ENCODE peak calls at places on chromosomes 11 and 22, in five cellular contexts. W is K562, C is WTC11, K is GM12878, V is H1. Y is an unnamed sample.

GRCh38 chr22:46813816-46814597 is 51.6 kb downstream of the TBC1D22A start:
- DNase-seq in K (no peak), C (no peak), W (no peak), V (no peak), Y (no peak)

GRCh38 chr11:18715476-18715875 is 10.5 kb downstream of the IGSF22 start:
- DNase-seq in V (no peak), K (no peak), W (no peak), C (no peak), Y (no peak)

GRCh38 chr22:30612789-30613188 is 5.8 kb downstream of the TCN2 start:
- DNase-seq in C (peak), V (no peak), K (no peak), W (no peak), Y (peak)

GRCh38 chr22:46069518-46070214 is 80.7 kb upstream of the PPARA start:
- DNase-seq in W (no peak), K (no peak), C (no peak), V (no peak), Y (no peak)

GRCh38 chr11:96752221-96752620 is 362.4 kb downstream of the JRKL start:
- DNase-seq in W (no peak), C (no peak), K (no peak), V (no peak), Y (no peak)

GRCh38 chr11:43010042-43010441 is 301.8 kb upstream of the API5 start:
- DNase-seq in K (no peak), W (no peak), C (no peak), V (no peak), Y (no peak)

GRCh38 chr11:13364388-13364787 is 86.8 kb downstream of the BMAL1 start:
- DNase-seq in C (no peak), W (no peak), V (no peak), K (no peak), Y (no peak)

GRCh38 chr11:109981028-109981636 is 112.1 kb upstream of the ZC3H12C start:
- DNase-seq in V (no peak), K (no peak), W (no peak), C (no peak), Y (no peak)

GRCh38 chr11:86070435-86071056 is 1.7 kb upstream of the PICALM start:
- DNase-seq in V (no peak), C (no peak), W (no peak), K (no peak), Y (no peak)

GRCh38 chr11:17138562-17138961 is 61.1 kb upstream of the RPS13 start:
- DNase-seq in W (no peak), K (no peak), V (no peak), C (no peak), Y (no peak)

GRCh38 chr11:110081462-110082233 is 11.5 kb upstream of the ZC3H12C start:
- DNase-seq in V (no peak), K (no peak), W (no peak), C (no peak), Y (no peak)

GRCh38 chr11:119144825-119145476 is 3.9 kb upstream of the ABCG4 start:
- DNase-seq in K (no peak), W (peak), C (peak), V (no peak), Y (peak)

GRCh38 chr11:104736503-104736902 is 161.8 kb downstream of the CASP12 start:
- DNase-seq in W (no peak), K (no peak), C (no peak), V (no peak), Y (no peak)

GRCh38 chr22:28761449-28761755 is 11.1 kb upstream of the CCDC117 start:
- DNase-seq in V (no peak), K (no peak), C (no peak), W (no peak), Y (peak)

GRCh38 chr11:77854838-77855237 is 33.9 kb downstream of the AAMDC start:
- DNase-seq in C (no peak), K (no peak), W (peak), V (no peak), Y (peak)

GRCh38 chr22:32206774-32207758 is 2.2 kb upstream of the RFPL2 start:
- DNase-seq in C (peak), K (no peak), W (peak), V (no peak), Y (peak)

GRCh38 chr11:120386774-120387371 is 50.7 kb downstream of the ARHGEF12 start:
- DNase-seq in W (no peak), K (no peak), V (no peak), C (no peak), Y (no peak)

GRCh38 chr11:3866206-3866605 is 10.7 kb downstream of the STIM1 start:
- DNase-seq in K (no peak), C (no peak), W (peak), V (no peak), Y (peak)

GRCh38 chr22:30045001-30045887 is 35.0 kb upstream of the HORMAD2 start:
- DNase-seq in K (no peak), W (no peak), V (no peak), C (no peak), Y (no peak)

GRCh38 chr22:36629320-36629719 is 74.2 kb downstream of the CACNG2 start:
- DNase-seq in K (no peak), V (no peak), W (no peak), C (no peak), Y (no peak)

GRCh38 chr11:36431429-36432092 is 78.5 kb downstream of the TRAF6 start:
- DNase-seq in V (no peak), K (no peak), W (peak), C (no peak), Y (no peak)

GRCh38 chr11:100367892-100368291 is 319.2 kb upstream of the ARHGAP42 start:
- DNase-seq in K (no peak), C (no peak), W (no peak), V (no peak), Y (no peak)

GRCh38 chr11:46914363-46914762 is 4.0 kb downstream of the LRP4 start:
- DNase-seq in W (no peak), K (no peak), V (no peak), C (no peak), Y (no peak)

GRCh38 chr11:125433454-125434121 is 62.5 kb downstream of the FEZ1 start:
- DNase-seq in W (peak), C (peak), V (no peak), K (no peak), Y (peak)

GRCh38 chr22:23714596-23715588 is 24.1 kb downstream of the RGL4 start:
- DNase-seq in V (no peak), C (no peak), W (peak), K (no peak), Y (no peak)

GRCh38 chr11:92168936-92169335 is 55.7 kb upstream of the FAT3 start:
- DNase-seq in C (no peak), K (no peak), V (no peak), W (no peak), Y (no peak)

GRCh38 chr11:22666700-22667439 is 459 bp downstream of the GAS2 start:
- DNase-seq in V (peak), K (no peak), C (peak), W (no peak), Y (peak)

GRCh38 chr11:12680246-12680939 is 6.2 kb downstream of the TEAD1 start:
- DNase-seq in C (peak), V (peak), K (no peak), W (peak), Y (peak)

GRCh38 chr11:44928807-44929206 is 21.9 kb downstream of the TP53I11 start:
- DNase-seq in V (no peak), W (no peak), C (peak), K (no peak), Y (peak)

GRCh38 chr11:113730887-113731726 is 25.0 kb upstream of the TMPRSS5 start:
- DNase-seq in C (peak), K (no peak), V (no peak), W (peak), Y (peak)

GRCh38 chr11:24754406-24754805 is 257.6 kb downstream of the LUZP2 start:
- DNase-seq in V (no peak), K (no peak), W (no peak), C (no peak), Y (no peak)

GRCh38 chr22:31578171-31578570 is 81.8 kb downstream of the SFI1 start:
- DNase-seq in W (no peak), V (no peak), C (no peak), K (no peak), Y (no peak)

GRCh38 chr11:69525516-69526452 is 44.3 kb downstream of the LINC01488 start:
- DNase-seq in W (no peak), V (no peak), K (no peak), C (no peak), Y (no peak)

DNA sequence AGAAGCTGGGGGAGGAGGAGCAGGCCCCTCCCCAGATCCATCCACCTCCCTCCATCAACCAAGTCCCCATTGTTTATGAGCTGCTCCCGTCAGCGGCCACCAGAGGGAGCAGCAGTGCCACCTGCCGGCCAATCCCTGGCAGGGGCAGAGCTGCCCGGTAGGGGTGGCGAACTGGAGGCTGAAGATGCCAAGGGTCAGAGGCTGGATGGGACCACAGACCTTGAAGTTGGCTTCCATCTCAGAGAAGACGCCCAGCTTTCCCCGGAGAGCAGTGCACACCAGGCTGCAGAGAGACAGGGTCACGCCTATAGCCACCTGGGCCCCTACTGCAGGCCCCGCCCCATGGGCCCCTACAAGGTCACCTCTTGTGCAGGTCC is 3.6 kb downstream of the FIBP start:
- DNase-seq in K (no peak), C (peak), V (no peak), W (peak), Y (peak)
- TF ChIP-seq CREB1 in K (no peak), C (no peak), V (peak), W (peak), Y (peak)

GRCh38 chr11:74592441-74593362 is at the start of gene POLD3:
- DNase-seq in C (peak), V (peak), W (peak), K (peak), Y (peak)
- TF ChIP-seq CREB1 in C (no peak), V (peak), W (no peak), K (peak), Y (peak)

GRCh38 chr11:76662656-76663460 is 7.7 kb downstream of the LRRC32 start:
- DNase-seq in V (no peak), K (no peak), C (no peak), W (no peak), Y (no peak)

GRCh38 chr11:76660533-76661305 is 9.8 kb downstream of the LRRC32 start:
- DNase-seq in V (no peak), K (no peak), C (no peak), W (no peak), Y (no peak)

GRCh38 chr11:76661306-76661751 is 9.2 kb downstream of the LRRC32 start:
- DNase-seq in V (no peak), W (no peak), K (no peak), C (no peak), Y (no peak)

GRCh38 chr11:76663461-76663760 is 7.1 kb downstream of the LRRC32 start:
- DNase-seq in V (no peak), W (no peak), C (no peak), K (no peak), Y (no peak)

DNA sequence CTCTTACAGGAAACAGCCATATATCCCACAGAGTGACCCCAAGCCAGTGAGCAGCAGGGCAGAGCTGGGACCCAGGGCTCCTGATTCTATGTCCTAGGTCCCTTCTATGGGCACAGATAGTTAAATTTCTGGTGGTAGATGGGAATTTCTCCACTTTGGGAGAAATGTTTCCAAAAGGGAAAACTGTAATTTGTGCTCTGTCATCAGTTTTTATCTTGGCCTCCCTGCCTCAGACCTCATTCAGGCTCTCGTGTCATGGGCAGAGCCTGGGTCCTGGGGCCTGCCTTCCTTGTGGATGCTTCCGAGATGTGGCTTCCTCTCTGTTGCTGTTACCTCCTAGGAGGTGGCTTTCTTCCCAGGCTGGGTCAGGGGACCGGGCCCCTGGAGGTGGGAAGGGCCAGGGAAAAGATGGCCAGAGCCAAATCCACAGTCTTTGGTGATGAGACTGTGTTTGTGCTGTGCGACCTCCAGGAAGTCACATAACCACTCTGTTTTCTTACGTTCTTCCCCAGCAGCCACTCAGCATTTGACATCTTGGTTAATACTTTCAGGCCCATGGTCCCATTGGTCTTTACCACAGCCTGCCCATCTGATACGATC is 8.6 kb downstream of the LRRC32 start:
- DNase-seq in C (no peak), W (no peak), V (no peak), K (no peak), Y (no peak)
- TF ChIP-seq CREB1 in C (no peak), W (no peak), V (no peak), K (no peak), Y (no peak)

GRCh38 chr11:130478881-130479280 is 30.4 kb downstream of the ADAMTS15 start:
- DNase-seq in V (no peak), K (no peak), W (no peak), C (no peak), Y (no peak)
- TF ChIP-seq CREB1 in V (no peak), K (no peak), W (no peak), C (no peak), Y (no peak)

Y was measured in GM23338.